ENCODE peak calls at places on chromosomes 4 and X, in six cellular contexts. L is endothelial cell of umbilical vein, F is psoas muscle, H is BE2C, J is ascending aorta, Z is brain microvascular endothelial cell. X is an unnamed sample.

GRCh38 chrX:150694738-150695410 is 1.7 kb downstream of the MTMR1 start:
- DNase-seq in L (no peak), F (no peak), H (no peak), J (no peak), Z (no peak), X (no peak)

GRCh38 chr4:182918791-182919302 is 1.7 kb upstream of the DCTD start:
- DNase-seq in L (no peak), F (no peak), H (no peak), J (no peak), Z (no peak), X (no peak)

GRCh38 chrX:108362026-108362425 is 76.2 kb downstream of the COL4A6 start:
- DNase-seq in L (no peak), F (no peak), H (no peak), J (no peak), Z (peak; percentile 21), X (no peak)

GRCh38 chr4:17494258-17494657 is 17.6 kb downstream of the QDPR start:
- DNase-seq in L (peak; percentile 46), F (no peak), H (peak; percentile 77), J (no peak), Z (peak; percentile 87), X (no peak)

GRCh38 chr4:149158852-149159251 is 656.8 kb downstream of the IQCM start:
- DNase-seq in L (no peak), F (no peak), H (no peak), J (no peak), Z (no peak), X (no peak)

GRCh38 chr4:139942284-139942683 is 211.7 kb downstream of the MAML3 start:
- DNase-seq in L (no peak), F (no peak), H (peak; percentile 56), J (no peak), Z (no peak), X (no peak)

GRCh38 chrX:68822641-68823410 is 6.0 kb upstream of the EFNB1 start:
- DNase-seq in L (peak; percentile 28), F (peak; percentile 58), H (peak; percentile 54), J (peak; percentile 67), Z (peak; percentile 28), X (no peak)

GRCh38 chrX:47992093-47992375 is 11.8 kb downstream of the ZNF182 start:
- DNase-seq in L (no peak), F (no peak), H (no peak), J (no peak), Z (no peak), X (no peak)

GRCh38 chr4:184748251-184748652 is 14.4 kb upstream of the CENPU start:
- DNase-seq in L (no peak), F (no peak), H (no peak), J (peak; percentile 61), Z (no peak), X (no peak)

GRCh38 chr4:83107636-83108035 is 6.9 kb downstream of the PLAC8 start:
- DNase-seq in L (no peak), F (no peak), H (no peak), J (no peak), Z (no peak), X (no peak)

GRCh38 chrX:19704117-19704516 is 183.3 kb downstream of the SH3KBP1 start:
- DNase-seq in L (no peak), F (no peak), H (no peak), J (no peak), Z (no peak), X (no peak)

DNA sequence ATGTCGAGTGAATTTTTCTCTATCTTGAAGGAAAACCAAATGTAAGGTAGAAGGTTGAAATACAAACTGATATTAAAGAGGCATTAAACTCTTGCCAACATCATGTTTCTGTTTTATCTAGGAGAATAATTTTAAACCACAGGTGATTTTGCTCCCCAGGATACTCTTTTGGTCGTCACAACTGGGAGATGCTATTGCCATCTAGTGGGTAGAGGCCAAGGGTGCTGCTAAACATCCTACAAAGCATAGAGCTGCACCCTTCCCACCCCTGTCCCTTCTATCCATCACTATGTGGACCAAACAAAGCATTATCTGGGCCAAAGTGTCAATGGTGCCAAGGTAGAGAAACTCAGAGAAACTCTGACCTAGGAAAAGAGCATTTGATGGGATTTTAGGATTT is 154.6 kb upstream of the MAGEB2 start:
- DNase-seq in L (peak; percentile 19), F (no peak), H (no peak), J (no peak), Z (peak; percentile 8), X (no peak)
- TF ChIP-seq CTCF in L (peak; percentile 49), F (no peak), H (no peak), J (no peak), Z (peak; percentile 64), X (peak; percentile 58)

DNA sequence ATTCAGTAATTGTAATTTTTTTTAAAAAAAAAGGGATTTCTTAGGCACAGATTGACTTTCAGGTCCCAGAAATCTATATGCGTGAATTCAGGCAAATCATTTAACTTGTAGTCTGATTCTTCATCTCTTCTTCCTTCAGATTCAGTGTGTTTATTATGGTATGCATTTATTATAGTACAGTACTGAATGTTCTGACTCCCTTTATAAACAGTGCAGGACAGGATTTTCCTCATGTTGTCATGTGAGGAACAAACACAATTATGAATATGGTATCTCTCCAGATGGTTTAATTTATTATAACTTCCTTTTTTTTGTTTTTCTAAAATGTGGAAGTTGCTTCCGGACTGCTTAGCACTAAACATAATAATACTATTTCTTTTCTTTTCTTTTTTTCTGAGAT is 54.2 kb downstream of the RPS3A start:
- DNase-seq in L (no peak), F (no peak), H (no peak), J (no peak), Z (no peak), X (no peak)
- TF ChIP-seq CTCF in L (no peak), F (no peak), H (no peak), J (no peak), Z (no peak), X (no peak)

DNA sequence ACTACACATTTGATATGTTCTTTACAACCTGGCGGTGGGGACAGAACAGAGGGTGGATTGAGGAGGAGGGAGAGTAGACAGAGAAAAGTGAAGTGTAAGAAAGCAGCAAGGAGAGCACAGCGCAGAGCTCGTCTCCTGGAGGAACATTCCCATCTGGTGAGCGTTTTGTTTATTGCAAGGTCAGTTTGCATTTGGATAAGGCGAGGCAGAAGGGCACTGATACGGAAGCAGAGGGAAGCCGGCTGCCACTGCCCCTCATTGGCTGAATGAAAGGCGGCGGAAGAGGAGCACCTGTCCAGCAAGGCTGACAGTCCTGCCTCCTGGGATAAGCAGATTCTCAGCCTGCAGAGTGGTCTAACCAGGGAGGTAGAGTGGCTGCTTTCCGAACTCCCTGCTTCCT is 83.2 kb downstream of the GPR143 start:
- DNase-seq in L (peak; percentile 10), F (no peak), H (no peak), J (no peak), Z (no peak), X (no peak)
- TF ChIP-seq CTCF in L (peak; percentile 5), F (peak; percentile 9), H (peak; percentile 12), J (peak; percentile 32), Z (peak; percentile 26), X (peak; percentile 41)

GRCh38 chr4:53653484-53654053 is 62.3 kb upstream of the LNX1 start:
- DNase-seq in L (peak; percentile 8), F (no peak), H (peak; percentile 15), J (no peak), Z (peak; percentile 2), X (no peak)
- TF ChIP-seq CTCF in L (no peak), F (no peak), H (peak; percentile 27), J (no peak), Z (peak; percentile 31), X (no peak)

GRCh38 chr4:6331468-6331867 is 61.8 kb downstream of the WFS1 start:
- DNase-seq in L (no peak), F (peak; percentile 30), H (no peak), J (no peak), Z (no peak), X (no peak)
- TF ChIP-seq CTCF in L (no peak), F (no peak), H (no peak), J (no peak), Z (no peak), X (no peak)

GRCh38 chr4:108635070-108635655 is 14.8 kb downstream of the RPL34 start:
- DNase-seq in L (no peak), F (no peak), H (no peak), J (no peak), Z (no peak), X (no peak)

GRCh38 chr4:108636246-108636645 is 14.2 kb upstream of the OSTC start:
- DNase-seq in L (no peak), F (no peak), H (no peak), J (no peak), Z (no peak), X (no peak)

DNA sequence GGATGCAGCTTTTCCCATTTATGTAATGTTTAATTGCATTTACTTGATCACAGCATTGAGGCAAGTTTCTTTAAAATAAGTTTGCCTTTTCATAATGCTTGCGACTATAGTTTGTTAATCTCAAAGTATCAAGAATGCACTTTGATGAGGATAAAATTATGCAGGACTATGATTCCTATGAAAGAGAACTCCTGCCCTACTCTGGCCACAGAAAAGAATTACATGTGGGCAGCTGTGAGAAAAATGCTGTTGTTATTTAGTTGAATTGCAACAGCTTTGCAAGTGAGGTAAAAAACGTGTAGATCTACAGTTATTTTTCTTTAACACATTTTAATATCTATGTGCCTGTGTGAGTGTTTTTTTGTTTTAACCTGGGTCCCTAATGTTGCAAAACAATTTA is 12.5 kb upstream of the OSTC start:
- DNase-seq in L (no peak), F (no peak), H (no peak), J (no peak), Z (no peak), X (no peak)
- TF ChIP-seq CTCF in L (no peak), F (no peak), H (no peak), J (no peak), Z (peak; percentile 26), X (peak; percentile 14)

DNA sequence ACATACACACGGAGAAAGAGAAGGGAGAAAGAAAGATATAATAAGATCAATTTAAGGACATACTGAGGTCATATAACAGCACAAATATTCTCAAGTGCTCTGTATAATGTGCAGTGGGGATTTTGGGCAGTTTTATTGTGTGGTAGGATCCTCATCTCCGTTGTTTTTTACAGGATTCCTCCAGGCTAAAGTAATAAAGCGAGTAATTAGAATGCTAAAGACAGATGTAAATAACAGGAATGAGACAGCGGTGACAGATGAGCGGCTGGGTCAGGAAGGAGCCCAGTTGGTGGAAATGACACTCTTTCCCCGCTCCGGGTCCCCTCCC is 15.9 kb downstream of the POU4F2 start:
- DNase-seq in L (peak; percentile 24), F (no peak), H (no peak), J (no peak), Z (no peak), X (no peak)
- TF ChIP-seq CTCF in L (no peak), F (no peak), H (no peak), J (no peak), Z (no peak), X (no peak)

X was measured in AG04450.